ENCODE peak calls at places on chromosome X, in four cellular contexts. G, S, J and K are unnamed samples. For H3K4me1, the result is how much of the 10 kb centered on the place peaks cover.

GRCh38 chrX:7145454-7145853 is 2.1 kb upstream of the STS start:
- DNase-seq in G (no peak), J (no peak), S (no peak), K (no peak)

GRCh38 chrX:56068274-56068758 is 163.8 kb upstream of the KLF8 start:
- DNase-seq in G (no peak), J (no peak), S (peak), K (peak)

GRCh38 chrX:53166103-53166502 is 58.9 kb downstream of the KDM5C start:
- DNase-seq in G (no peak), S (no peak), J (no peak), K (no peak)

GRCh38 chrX:19564606-19565005 is 49.3 kb upstream of the MAP3K15 start:
- DNase-seq in S (no peak), J (no peak), G (no peak), K (no peak)

GRCh38 chrX:130645955-130646583 is 244.3 kb downstream of the RBMX2 start:
- DNase-seq in G (no peak), J (no peak), S (no peak), K (peak)

GRCh38 chrX:40971736-40972135 is 113.5 kb upstream of the USP9X start:
- DNase-seq in G (no peak), J (no peak), S (no peak), K (no peak)

GRCh38 chrX:134753185-134754008 is 95.1 kb upstream of the PLAC1 start:
- DNase-seq in S (no peak), G (no peak), J (no peak), K (no peak)

GRCh38 chrX:134603806-134604700 is 54.2 kb downstream of the PLAC1 start:
- DNase-seq in S (no peak), G (no peak), J (no peak), K (no peak)

GRCh38 chrX:126770179-126770578 is 49.4 kb upstream of the PRR32 start:
- DNase-seq in S (peak), G (no peak), J (no peak), K (no peak)

GRCh38 chrX:136828830-136829229 is 48.1 kb upstream of the ARHGEF6 start:
- DNase-seq in G (no peak), S (no peak), J (no peak), K (no peak)

GRCh38 chrX:426881-427280 is 40.2 kb upstream of the PPP2R3B start:
- DNase-seq in J (no peak), G (no peak), S (no peak), K (no peak)

GRCh38 chrX:131279617-131280016 is 9.5 kb downstream of the IGSF1 start:
- DNase-seq in G (no peak), J (no peak), S (no peak), K (no peak)

GRCh38 chrX:32153586-32153985 is 1057.8 kb downstream of the DMD start:
- DNase-seq in J (no peak), G (no peak), S (no peak), K (no peak)

GRCh38 chrX:112218388-112218787 is 135.8 kb upstream of the TRPC5 start:
- DNase-seq in G (no peak), J (no peak), S (no peak), K (no peak)

GRCh38 chrX:13899607-13900006 is 82.7 kb upstream of the GPM6B start:
- DNase-seq in J (no peak), S (no peak), G (no peak), K (no peak)

GRCh38 chrX:110180928-110181310 is 137.0 kb downstream of the AMMECR1 start:
- DNase-seq in G (no peak), J (no peak), S (no peak), K (no peak)

GRCh38 chrX:23333842-23334535 is 660 bp upstream of the PTCHD1 start:
- DNase-seq in S (no peak), G (no peak), J (no peak), K (no peak)

GRCh38 chrX:96052078-96052477 is 632.6 kb upstream of the DIAPH2 start:
- DNase-seq in J (no peak), G (no peak), S (no peak), K (no peak)

DNA sequence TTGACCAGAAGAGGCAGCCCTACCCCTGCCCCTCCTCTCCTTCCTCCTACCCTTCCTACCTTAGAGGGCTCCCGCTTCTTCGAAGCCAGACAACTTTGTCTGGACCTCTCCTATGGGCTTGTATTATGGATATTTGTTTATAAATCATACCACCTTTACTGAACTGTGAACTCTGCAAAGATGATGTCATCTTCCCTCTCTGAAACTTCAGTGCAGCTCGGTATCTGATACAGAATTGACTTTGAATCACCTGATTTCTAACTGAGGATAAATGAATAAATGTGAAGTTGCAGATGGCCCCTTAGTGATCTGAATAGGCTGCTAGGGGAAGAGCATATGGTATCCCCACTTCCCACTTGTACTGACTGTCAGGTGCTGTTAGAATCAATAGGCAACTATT is 1.1 kb upstream of the OTC start:
- DNase-seq in J (no peak), G (no peak), S (no peak), K (no peak)
- H3K4me1 ChIP-seq in J (under half), G (under half), S (under half), K (under half)

GRCh38 chrX:150329888-150330287 is 33.2 kb upstream of the MAMLD1 start:
- DNase-seq in J (no peak), S (no peak), G (no peak), K (no peak)

GRCh38 chrX:150324919-150325318 is 38.2 kb upstream of the MAMLD1 start:
- DNase-seq in G (no peak), J (no peak), S (no peak), K (no peak)

GRCh38 chrX:150332023-150332422 is 31.1 kb upstream of the MAMLD1 start:
- DNase-seq in S (no peak), J (no peak), G (no peak), K (no peak)

GRCh38 chrX:150326843-150327242 is 36.3 kb upstream of the MAMLD1 start:
- DNase-seq in S (no peak), J (no peak), G (no peak), K (no peak)

GRCh38 chrX:150329282-150329681 is 33.8 kb upstream of the MAMLD1 start:
- DNase-seq in S (no peak), J (no peak), G (no peak), K (no peak)
- H3K4me3 ChIP-seq in S (no peak), J (no peak), G (no peak), K (no peak)

GRCh38 chrX:11171956-11172355 is 60.8 kb downstream of the HCCS start:
- DNase-seq in J (no peak), S (no peak), G (no peak), K (no peak)
- TF ChIP-seq CTCF in J (no peak), S (no peak), G (no peak), K (no peak)

DNA sequence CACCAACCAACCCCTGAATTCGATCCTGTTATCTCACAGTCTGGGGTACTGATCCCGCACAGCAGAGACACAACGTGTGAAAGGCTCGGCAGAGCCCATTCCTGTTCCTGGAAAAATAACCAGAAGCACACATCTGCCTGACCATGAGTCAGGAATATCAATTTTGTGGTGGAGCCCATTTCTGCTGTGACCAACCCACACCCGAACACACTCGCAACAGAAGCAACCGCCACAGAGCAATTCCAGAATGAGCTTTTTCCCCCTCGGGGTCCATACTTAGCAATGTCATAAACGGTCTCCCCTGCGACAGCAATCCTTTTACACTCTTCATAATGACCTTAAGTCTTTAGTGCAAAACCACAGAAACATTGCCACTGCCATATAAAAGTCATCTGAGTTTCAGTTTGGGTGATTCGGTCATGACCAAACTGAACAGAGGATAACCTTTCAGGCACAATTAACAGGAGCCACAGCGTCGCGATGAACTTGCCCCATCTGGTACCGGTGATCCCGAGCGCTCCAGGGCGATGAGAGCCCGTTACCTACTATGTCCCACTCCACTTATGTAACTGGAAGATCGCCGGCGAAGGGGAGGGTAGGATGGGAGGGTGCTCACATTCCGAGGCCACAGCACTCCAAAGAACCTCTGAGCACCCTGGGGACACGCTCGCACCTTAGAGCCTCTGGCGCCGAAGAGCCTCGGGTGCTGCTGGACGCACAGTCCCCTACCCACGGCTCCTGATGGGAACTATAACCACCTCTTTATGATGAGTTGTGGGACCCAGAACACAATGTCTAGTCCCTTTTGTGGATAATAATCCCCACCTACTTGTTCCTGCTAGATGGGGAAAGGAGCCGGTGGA is 1.1 kb downstream of the MECP2 start:
- DNase-seq in G (no peak), J (no peak), S (peak), K (peak)
- H3K4me1 ChIP-seq in G (under half), J (under half), S (under half), K (under half)